ENCODE peak calls at places on chromosomes 13 and 19, in seven cellular contexts. R, C, E, Z, J, Q and I are unnamed samples.

GRCh38 chr13:102011539-102011938 is 390.3 kb downstream of the FGF14 start:
- DNase-seq in R (no peak), C (no peak), E (no peak), Z (no peak), J (no peak), Q (no peak), I (no peak)

GRCh38 chr13:50485979-50486935 is 357.2 kb downstream of the DLEU7 start:
- DNase-seq in R (peak; percentile 22), C (no peak), E (no peak), Z (no peak), J (no peak), Q (no peak), I (no peak)

GRCh38 chr13:67416047-67416925 is 186.2 kb upstream of the PCDH9 start:
- DNase-seq in R (peak; percentile 29), C (peak; percentile 68), E (peak; percentile 4), Z (no peak), J (no peak), Q (peak; percentile 22), I (peak; percentile 54)

GRCh38 chr19:45816236-45817009 is 1.3 kb upstream of the RSPH6A start:
- DNase-seq in R (no peak), C (peak; percentile 14), E (no peak), Z (no peak), J (no peak), Q (no peak), I (no peak)

GRCh38 chr13:99376132-99376531 is 68.9 kb upstream of the GPR183 start:
- DNase-seq in R (no peak), C (no peak), E (no peak), Z (peak; percentile 33), J (no peak), Q (no peak), I (no peak)

GRCh38 chr19:33434886-33435705 is 61.6 kb downstream of the CEBPG start:
- DNase-seq in R (peak; percentile 32), C (peak; percentile 21), E (no peak), Z (no peak), J (peak; percentile 9), Q (no peak), I (peak; percentile 37)

GRCh38 chr19:35161434-35161743 is 6.9 kb downstream of the FXYD5 start:
- DNase-seq in R (no peak), C (no peak), E (no peak), Z (no peak), J (no peak), Q (no peak), I (no peak)

GRCh38 chr19:58055483-58055874 is 3.6 kb upstream of the ZNF135 start:
- DNase-seq in R (no peak), C (no peak), E (no peak), Z (no peak), J (no peak), Q (no peak), I (no peak)

GRCh38 chr19:29006057-29006735 is 206.8 kb downstream of the UQCRFS1 start:
- DNase-seq in R (peak; percentile 57), C (no peak), E (no peak), Z (no peak), J (no peak), Q (no peak), I (no peak)

GRCh38 chr19:1254530-1255185 is 6.3 kb downstream of the MIDN start:
- DNase-seq in R (no peak), C (no peak), E (no peak), Z (no peak), J (no peak), Q (no peak), I (no peak)

GRCh38 chr19:55360902-55361301 is 2.2 kb downstream of the GARIN5B start:
- DNase-seq in R (no peak), C (no peak), E (no peak), Z (no peak), J (no peak), Q (no peak), I (no peak)

GRCh38 chr19:6229951-6230712 is 49.6 kb downstream of the MLLT1 start:
- DNase-seq in R (no peak), C (no peak), E (no peak), Z (no peak), J (peak; percentile 11), Q (no peak), I (peak; percentile 26)

GRCh38 chr13:97302611-97303010 is 80.5 kb downstream of the MBNL2 start:
- DNase-seq in R (no peak), C (no peak), E (no peak), Z (no peak), J (no peak), Q (no peak), I (no peak)

GRCh38 chr13:80382576-80382975 is 41.6 kb upstream of the SPRY2 start:
- DNase-seq in R (no peak), C (no peak), E (no peak), Z (no peak), J (no peak), Q (no peak), I (no peak)

GRCh38 chr13:29923554-29924481 is 73.4 kb upstream of the UBL3 start:
- DNase-seq in R (peak; percentile 99), C (peak; percentile 58), E (peak; percentile 87), Z (peak; percentile 58), J (peak; percentile 42), Q (peak; percentile 83), I (peak; percentile 90)

GRCh38 chr13:28376604-28377003 is 118.3 kb downstream of the FLT1 start:
- DNase-seq in R (no peak), C (no peak), E (no peak), Z (no peak), J (no peak), Q (no peak), I (no peak)

DNA sequence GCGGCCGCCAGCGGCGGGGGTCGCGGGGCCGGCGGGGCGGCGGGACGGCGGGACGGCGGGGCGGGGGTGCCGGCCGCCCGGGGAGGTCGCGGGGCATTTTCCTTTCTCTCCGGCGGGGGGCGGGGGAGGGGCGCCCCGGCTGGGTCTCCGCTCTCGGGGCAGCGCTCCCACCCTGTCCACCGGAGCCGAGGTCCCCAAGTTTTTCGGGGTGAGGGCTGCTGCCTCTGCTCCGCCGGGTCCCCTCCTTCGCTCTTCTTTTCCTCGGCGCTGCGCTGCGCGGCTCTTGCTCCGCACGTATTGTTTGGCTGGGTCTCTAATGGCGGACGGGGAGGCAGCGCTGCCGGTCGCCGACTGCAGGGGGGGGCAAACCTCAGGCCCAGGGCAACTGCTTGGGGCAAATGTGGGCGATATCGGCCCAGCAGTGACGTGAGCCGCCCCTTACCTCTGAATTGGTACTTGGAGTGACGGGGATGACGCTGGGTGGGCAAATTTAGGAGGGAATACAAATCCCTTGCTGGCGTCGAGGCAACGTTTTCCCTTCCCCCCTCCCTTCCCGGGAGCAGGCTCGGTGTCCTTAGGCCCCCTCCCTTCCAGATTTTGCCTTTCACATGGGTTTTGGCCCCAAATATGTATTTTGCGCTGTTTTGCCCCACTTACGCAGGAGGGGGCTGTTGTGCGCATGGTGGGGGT is 759 bp downstream of the ZMYM2 start:
- DNase-seq in R (peak; percentile 39), C (peak; percentile 81), E (peak; percentile 19), Z (peak; percentile 34), J (peak; percentile 57), Q (peak; percentile 24), I (peak; percentile 78)
- H3K27ac ChIP-seq in R (peak overlapping the region; percentile 97), C (peak overlapping the region; percentile 85), E (peak overlapping the region; percentile 99), Z (peak overlapping the region; percentile 94), J (peak overlapping the region; percentile 98), Q (peak overlapping the region; percentile 37), I (peak overlapping the region; percentile 98)

DNA sequence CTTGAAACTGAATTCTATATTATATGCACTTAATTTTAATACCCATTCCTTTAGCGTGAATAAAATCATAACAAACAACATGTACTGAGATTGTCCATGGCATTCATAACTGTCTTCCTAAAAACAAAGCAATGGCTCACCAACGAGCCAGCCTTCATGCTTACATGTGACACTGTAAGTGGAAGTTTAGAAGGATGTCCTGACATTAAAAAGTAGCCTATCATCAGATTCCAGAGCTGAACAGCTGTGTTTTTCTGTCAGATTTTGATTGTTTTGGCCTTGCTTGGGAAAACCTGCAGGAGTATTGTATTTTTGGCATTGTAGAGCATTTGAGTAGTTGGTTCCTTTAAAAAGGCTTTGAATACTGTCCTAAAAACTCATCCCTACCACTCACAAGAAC is 21.3 kb downstream of the ANKRD10 start:
- DNase-seq in R (no peak), C (no peak), E (no peak), Z (no peak), J (no peak), Q (no peak), I (no peak)
- TF ChIP-seq CTCF in R (no peak), C (no peak), E (no peak), Z (no peak), J (no peak), Q (no peak), I (no peak)

GRCh38 chr19:42022616-42023015 is 28.6 kb upstream of the ATP1A3 start:
- DNase-seq in R (no peak), C (no peak), E (no peak), Z (no peak), J (no peak), Q (no peak), I (no peak)

GRCh38 chr19:42023943-42024260 is 29.9 kb upstream of the ATP1A3 start:
- DNase-seq in R (no peak), C (no peak), E (no peak), Z (no peak), J (no peak), Q (no peak), I (no peak)

GRCh38 chr19:42023121-42023942 is 29.3 kb upstream of the ATP1A3 start:
- DNase-seq in R (peak; percentile 8), C (peak; percentile 55), E (peak; percentile 73), Z (no peak), J (no peak), Q (peak; percentile 18), I (no peak)

GRCh38 chr19:42021185-42021584 is 27.2 kb upstream of the ATP1A3 start:
- DNase-seq in R (no peak), C (no peak), E (no peak), Z (no peak), J (no peak), Q (no peak), I (no peak)

DNA sequence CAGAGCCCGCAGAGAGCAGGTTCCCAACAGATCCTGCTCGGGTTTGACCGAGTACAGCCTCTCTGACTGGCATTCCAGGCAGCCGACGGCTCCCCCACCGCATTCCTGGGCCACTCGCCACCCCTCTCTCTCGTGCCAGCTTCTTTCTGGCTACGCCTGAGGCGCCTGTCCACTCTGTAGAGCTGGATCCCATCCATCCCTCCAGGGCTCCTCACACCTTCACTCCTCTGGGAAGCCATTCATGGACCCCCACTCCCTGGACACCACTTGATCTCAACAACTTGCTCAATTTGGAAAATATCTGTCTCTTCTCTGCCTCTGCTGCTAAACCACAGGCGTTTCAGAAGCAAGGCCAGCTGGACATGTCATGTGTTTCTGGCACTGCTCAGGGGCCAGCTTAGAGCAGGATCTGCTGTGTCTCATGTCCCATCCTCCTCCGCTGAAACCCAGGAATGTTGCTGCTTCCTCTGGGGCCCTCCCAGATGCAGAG is 30.6 kb upstream of the ATP1A3 start:
- DNase-seq in R (peak; percentile 48), C (no peak), E (no peak), Z (no peak), J (peak; percentile 76), Q (peak; percentile 62), I (no peak)
- H3K4me1 ChIP-seq in R (peaks cover 11% of the 10 kb centered on the region), C (no peaks in the 10 kb centered on the region), E (no peaks in the 10 kb centered on the region), Z (no peaks in the 10 kb centered on the region), J (peaks cover 29% of the 10 kb centered on the region), Q (no peaks in the 10 kb centered on the region), I (no peaks in the 10 kb centered on the region)

GRCh38 chr13:41457589-41458186 is 338 bp downstream of the RGCC start:
- DNase-seq in R (no peak), C (no peak), E (no peak), Z (no peak), J (peak; percentile 25), Q (no peak), I (peak; percentile 62)
- H3K27ac ChIP-seq in R (peak overlapping the region; percentile 45), C (no peak overlapping the region), E (peak overlapping the region; percentile 65), Z (peak overlapping the region; percentile 84), J (peak overlapping the region; percentile 79), Q (no peak overlapping the region), I (peak overlapping the region; percentile 95)